ENCODE peak calls at places on chromosomes 4 and X, in four cellular contexts. E, W, V and H are unnamed samples. For H3K4me1, the result is how much of the 10 kb centered on the place peaks cover.

GRCh38 chr4:106986486-106986885 is 49.6 kb downstream of the DKK2 start:
- DNase-seq in E (no peak), V (no peak), W (no peak), H (no peak)

GRCh38 chr4:62670509-62670908 is 1470.4 kb downstream of the ADGRL3 start:
- DNase-seq in E (no peak), V (no peak), W (no peak), H (peak)

GRCh38 chr4:71212216-71212615 is 126.6 kb upstream of the SLC4A4 start:
- DNase-seq in W (no peak), E (no peak), V (no peak), H (no peak)

GRCh38 chr4:10223782-10224181 is 107.2 kb upstream of the WDR1 start:
- DNase-seq in E (no peak), V (no peak), W (no peak), H (no peak)

GRCh38 chr4:153497988-153498967 is 32.1 kb downstream of the TMEM131L start:
- DNase-seq in W (no peak), V (no peak), E (no peak), H (no peak)

GRCh38 chrX:94662665-94663064 is 988.7 kb downstream of the FAM133A start:
- DNase-seq in W (no peak), V (no peak), E (no peak), H (no peak)

GRCh38 chrX:114962209-114962608 is 55.2 kb downstream of the IL13RA2 start:
- DNase-seq in W (no peak), V (no peak), E (no peak), H (no peak)

GRCh38 chr4:99404595-99405287 is 30.4 kb downstream of the ADH7 start:
- DNase-seq in E (no peak), W (no peak), V (no peak), H (no peak)

GRCh38 chrX:44232100-44232499 is 111.4 kb downstream of the EFHC2 start:
- DNase-seq in E (no peak), W (peak), V (no peak), H (no peak)

GRCh38 chrX:139506318-139506717 is 24.2 kb upstream of the F9 start:
- DNase-seq in V (no peak), W (no peak), E (no peak), H (no peak)

GRCh38 chr4:39855909-39856512 is 121.7 kb downstream of the PDS5A start:
- DNase-seq in E (no peak), V (peak), W (no peak), H (no peak)

GRCh38 chr4:176939445-176939844 is 146.7 kb upstream of the VEGFC start:
- DNase-seq in E (no peak), V (no peak), W (no peak), H (no peak)

GRCh38 chrX:122134291-122134690 is 1049.8 kb upstream of the GRIA3 start:
- DNase-seq in W (no peak), V (no peak), E (no peak), H (no peak)

GRCh38 chr4:3375688-3376087 is 66.1 kb upstream of the HGFAC start:
- DNase-seq in V (peak), E (no peak), W (no peak), H (no peak)

GRCh38 chr4:153788064-153788418 is 842 bp downstream of the SFRP2 start:
- DNase-seq in W (no peak), V (no peak), E (no peak), H (no peak)

GRCh38 chr4:21046121-21046520 is 345.9 kb downstream of the PACRGL start:
- DNase-seq in W (no peak), E (no peak), V (no peak), H (no peak)

GRCh38 chrX:40617566-40617965 is 5.7 kb upstream of the MPC1L start:
- DNase-seq in W (no peak), E (no peak), V (no peak), H (no peak)

GRCh38 chr4:30191902-30192301 is 528.3 kb upstream of the PCDH7 start:
- DNase-seq in E (no peak), V (no peak), W (no peak), H (no peak)

GRCh38 chr4:4685810-4686209 is 144.0 kb upstream of the STX18 start:
- DNase-seq in E (no peak), W (no peak), V (no peak), H (no peak)

GRCh38 chr4:141657550-141657949 is 21.2 kb downstream of the IL15 start:
- DNase-seq in V (no peak), E (no peak), W (no peak), H (no peak)

GRCh38 chr4:139988863-139989765 is 164.9 kb downstream of the MAML3 start:
- DNase-seq in E (peak), V (peak), W (peak), H (no peak)

GRCh38 chr4:1116837-1117236 is 3.5 kb upstream of the RNF212 start:
- DNase-seq in V (no peak), E (no peak), W (no peak), H (no peak)

GRCh38 chrX:150038356-150038755 is 100.1 kb upstream of the EOLA2 start:
- DNase-seq in V (no peak), E (no peak), W (no peak), H (no peak)

GRCh38 chr4:156677136-156677535 is 294.5 kb downstream of the PDGFC start:
- DNase-seq in E (no peak), W (no peak), V (peak), H (no peak)

GRCh38 chrX:51420610-51421009 is 75.8 kb downstream of the NUDT11 start:
- DNase-seq in W (peak), E (no peak), V (peak), H (no peak)

GRCh38 chr4:125719987-125720386 is 405.2 kb downstream of the FAT4 start:
- DNase-seq in W (no peak), V (peak), E (no peak), H (no peak)

GRCh38 chr4:74969507-74970474 is 36.9 kb downstream of the PARM1 start:
- DNase-seq in E (peak), W (peak), V (peak), H (peak)

GRCh38 chr4:142565771-142566170 is 280.3 kb downstream of the INPP4B start:
- DNase-seq in E (no peak), V (no peak), W (no peak), H (no peak)

GRCh38 chr4:8266088-8266487 is 3.5 kb upstream of the HTRA3 start:
- DNase-seq in V (no peak), E (no peak), W (no peak), H (no peak)

GRCh38 chr4:60897415-60897814 is 302.7 kb upstream of the ADGRL3 start:
- DNase-seq in E (no peak), V (no peak), W (no peak), H (no peak)

GRCh38 chr4:104491826-104492771 is 2.6 kb downstream of the CXXC4 start:
- DNase-seq in W (peak), E (no peak), V (peak), H (no peak)

GRCh38 chr4:85399270-85399669 is 75.7 kb upstream of the ARHGAP24 start:
- DNase-seq in V (no peak), W (no peak), E (no peak), H (no peak)

GRCh38 chr4:143357161-143357845 is 20.6 kb downstream of the GAB1 start:
- DNase-seq in V (no peak), E (no peak), W (no peak), H (no peak)

GRCh38 chr4:153294631-153295030 is 49.9 kb upstream of the MND1 start:
- DNase-seq in V (no peak), W (no peak), E (no peak), H (no peak)

GRCh38 chr4:95510145-95510544 is 38.6 kb downstream of the UNC5C start:
- DNase-seq in E (no peak), V (peak), W (no peak), H (no peak)

GRCh38 chrX:14032383-14032782 is 2.7 kb upstream of the GEMIN8 start:
- DNase-seq in E (peak), W (peak), V (peak), H (no peak)

GRCh38 chr4:7788687-7789425 is 150.8 kb downstream of the AFAP1 start:
- DNase-seq in V (no peak), W (no peak), E (no peak), H (no peak)

GRCh38 chr4:84493092-84493850 is 5.8 kb downstream of the NKX6-1 start:
- DNase-seq in W (peak), E (no peak), V (peak), H (no peak)

GRCh38 chr4:53889335-53890084 is 174.9 kb downstream of the CHIC2 start:
- DNase-seq in V (no peak), W (no peak), E (no peak), H (no peak)

GRCh38 chr4:88659061-88659889 is 38.4 kb downstream of the NAP1L5 start:
- DNase-seq in W (peak), V (peak), E (peak), H (peak)

DNA sequence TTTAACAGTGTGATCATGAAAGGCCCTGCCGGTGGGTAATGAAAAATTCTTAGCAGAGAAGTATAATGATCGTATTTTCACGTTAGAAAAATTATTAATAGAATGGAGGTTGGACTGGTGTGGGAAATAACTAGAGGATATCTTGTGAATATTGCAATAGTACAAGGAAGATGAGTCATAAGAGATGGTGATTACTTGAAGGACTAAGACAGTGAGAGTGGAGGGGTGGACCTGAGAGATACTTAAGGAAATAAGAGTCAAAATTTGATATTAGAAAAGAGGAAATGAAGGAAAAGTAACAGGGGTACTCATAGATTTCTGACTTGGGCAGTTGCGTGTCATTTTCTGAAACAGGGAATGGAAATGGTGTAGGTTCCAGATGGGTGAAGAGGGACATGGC is 1.8 kb upstream of the USP53 start:
- DNase-seq in E (no peak), V (peak), W (no peak), H (no peak)
- H3K4me3 ChIP-seq in E (no peak), V (peak), W (no peak), H (no peak)

GRCh38 chrX:130902783-130903613 is at the start of gene ENOX2:
- DNase-seq in E (peak), V (peak), W (peak), H (peak)
- TF ChIP-seq POLR2A in E (peak), V (peak), W (peak), H (peak)

GRCh38 chr4:38547052-38547451 is 116.9 kb upstream of the KLF3 start:
- DNase-seq in V (no peak), W (no peak), E (no peak), H (no peak)
- H3K4me1 ChIP-seq in V (under half), W (under half), E (under half), H (under half)

GRCh38 chr4:69523385-69524132 is 27.9 kb upstream of the UGT2B4 start:
- DNase-seq in E (no peak), W (no peak), V (no peak), H (no peak)
- H3K4me3 ChIP-seq in E (no peak), W (no peak), V (no peak), H (no peak)

GRCh38 chrX:1327651-1328304 is 8.8 kb upstream of the IL3RA start:
- DNase-seq in W (no peak), E (no peak), V (no peak), H (no peak)
- TF ChIP-seq POLR2A in W (no peak), E (no peak), V (no peak), H (no peak)

DNA sequence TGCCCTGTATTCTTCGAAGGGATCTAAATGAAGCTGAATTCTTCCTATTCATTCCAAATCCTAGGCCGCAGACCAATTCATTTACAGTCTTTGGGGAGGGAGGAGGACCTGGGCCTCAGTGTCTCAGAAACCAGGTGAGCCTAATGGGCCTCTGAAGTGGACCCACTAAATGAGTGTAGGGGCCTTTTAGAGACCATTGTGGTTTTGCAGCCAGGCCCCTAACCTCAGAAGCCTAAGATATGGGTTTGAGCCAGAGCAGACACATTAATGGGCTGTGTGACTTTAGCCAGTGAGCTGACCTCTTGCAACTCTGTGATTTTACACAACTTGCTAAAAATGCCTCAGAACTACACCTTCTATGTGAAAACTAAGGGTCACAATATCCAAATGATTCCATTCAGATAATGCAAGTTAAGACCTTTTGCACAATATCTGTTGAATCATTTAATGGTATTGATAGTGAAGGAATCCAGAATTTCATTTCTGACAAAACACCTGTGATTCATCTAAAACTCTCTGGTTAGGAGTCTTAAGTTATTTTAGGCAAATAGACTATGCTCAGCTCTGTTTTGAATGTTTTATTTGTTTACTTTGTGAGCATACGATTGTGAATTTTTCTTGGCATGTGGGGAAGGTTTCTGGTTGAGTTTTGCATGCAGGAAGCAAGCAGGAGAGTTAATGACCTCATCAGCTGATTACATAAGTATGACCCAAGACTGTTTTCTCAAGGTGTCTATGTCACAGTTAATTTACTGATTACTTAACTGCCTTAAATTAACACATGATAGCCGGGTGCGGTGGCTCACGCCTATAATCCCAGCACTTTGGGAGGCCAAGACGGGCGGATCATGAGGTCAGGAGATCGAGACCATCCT is 75.0 kb downstream of the EVC start:
- DNase-seq in V (peak), E (no peak), W (no peak), H (no peak)
- H3K4me1 ChIP-seq in V (under half), E (under half), W (under half), H (under half)

GRCh38 chrX:48834383-48834709 is 1.1 kb downstream of the PCSK1N start:
- DNase-seq in W (no peak), E (no peak), V (peak), H (no peak)

GRCh38 chrX:48831136-48831908 is 4.1 kb downstream of the PCSK1N start:
- DNase-seq in E (no peak), W (no peak), V (no peak), H (no peak)

GRCh38 chrX:48831909-48832291 is 3.5 kb downstream of the PCSK1N start:
- DNase-seq in V (no peak), W (no peak), E (no peak), H (no peak)

GRCh38 chrX:48833531-48834138 is 1.8 kb downstream of the PCSK1N start:
- DNase-seq in V (peak), E (no peak), W (no peak), H (no peak)

DNA sequence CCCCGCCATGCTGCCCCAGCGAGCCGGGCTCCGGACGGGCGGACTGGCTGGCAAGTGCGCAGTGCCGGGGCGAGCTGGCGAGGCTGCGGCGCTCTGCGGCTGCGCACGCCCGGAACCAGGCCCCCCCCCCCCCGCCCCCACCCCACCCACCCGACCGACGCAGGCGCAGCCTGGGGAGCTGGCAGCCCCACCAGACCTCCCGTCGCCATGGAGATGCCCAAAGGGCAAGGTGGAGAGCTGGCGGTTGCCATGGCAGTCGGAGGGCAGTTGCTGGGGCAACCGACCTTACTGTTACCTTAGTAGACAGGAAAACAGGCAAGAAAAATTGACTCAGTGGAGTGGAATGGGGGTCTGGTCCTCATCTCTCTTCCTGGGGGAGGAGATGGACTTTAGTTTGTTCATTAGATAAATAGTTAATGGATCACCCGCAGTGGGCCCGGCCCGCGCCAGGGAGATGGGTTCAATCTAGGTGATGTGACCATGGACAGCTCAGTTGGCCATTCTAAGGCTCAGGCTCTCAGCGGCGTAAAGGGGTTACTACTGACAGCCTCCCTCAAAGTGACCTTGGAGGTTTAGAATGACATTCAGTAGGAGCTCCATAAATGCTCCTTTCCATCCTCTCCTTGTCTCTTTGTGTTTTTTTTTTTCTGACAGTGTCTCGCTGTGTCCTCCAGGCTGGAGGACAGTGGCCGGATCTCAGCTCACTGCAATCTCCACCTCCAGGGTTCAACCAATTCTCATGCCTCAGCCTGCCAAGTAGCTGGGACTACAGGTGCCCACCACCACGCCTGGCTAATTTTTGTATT is at the start of gene PCSK1N:
- DNase-seq in V (peak), E (no peak), W (peak), H (no peak)
- H3K4me3 ChIP-seq in V (peak), E (peak), W (no peak), H (peak)